ENCODE peak calls at places on chromosomes 6 and 20, in eight cellular contexts. One of them, this sample, is unnamed.

GRCh38 chr6:86477510-86478166 is 459.7 kb upstream of the HTR1E start:
- DNase-seq in ACHN: no peak
- DNase-seq in HS-5: no peak
- DNase-seq in stimulated activated CD8-positive, alpha-beta memory T cell treated with anti-CD3 and anti-CD28 coated beads, Interleukin-4, amount 100 ng/mL, for 48 hours: no peak
- DNase-seq in activated T-helper 1 cell treated with anti-CD3 and anti-CD28 coated beads, Interleukin-2, amount 50 U/mL, for 16 hours: no peak
- DNase-seq in effector CD4-positive, alpha-beta T cell: no peak
- DNase-seq in mesenteric fat pad: no peak
- DNase-seq in AG04450: no peak
- DNase-seq in this sample: no peak

GRCh38 chr6:159935633-159936032 is 33.2 kb upstream of the IGF2R start:
- DNase-seq in ACHN: no peak
- DNase-seq in HS-5: no peak
- DNase-seq in stimulated activated CD8-positive, alpha-beta memory T cell treated with anti-CD3 and anti-CD28 coated beads, Interleukin-4, amount 100 ng/mL, for 48 hours: no peak
- DNase-seq in activated T-helper 1 cell treated with anti-CD3 and anti-CD28 coated beads, Interleukin-2, amount 50 U/mL, for 16 hours: no peak
- DNase-seq in effector CD4-positive, alpha-beta T cell: no peak
- DNase-seq in mesenteric fat pad: no peak
- DNase-seq in AG04450: no peak
- DNase-seq in this sample: peak; percentile 77

GRCh38 chr6:152380351-152380767 is 256.8 kb downstream of the SYNE1 start:
- DNase-seq in ACHN: peak; percentile 65
- DNase-seq in HS-5: peak; percentile 43
- DNase-seq in stimulated activated CD8-positive, alpha-beta memory T cell treated with anti-CD3 and anti-CD28 coated beads, Interleukin-4, amount 100 ng/mL, for 48 hours: no peak
- DNase-seq in activated T-helper 1 cell treated with anti-CD3 and anti-CD28 coated beads, Interleukin-2, amount 50 U/mL, for 16 hours: no peak
- DNase-seq in effector CD4-positive, alpha-beta T cell: no peak
- DNase-seq in mesenteric fat pad: no peak
- DNase-seq in AG04450: peak; percentile 18
- DNase-seq in this sample: peak; percentile 97

GRCh38 chr20:7714549-7714948 is 225.7 kb downstream of the HAO1 start:
- DNase-seq in ACHN: peak; percentile 59
- DNase-seq in HS-5: no peak
- DNase-seq in stimulated activated CD8-positive, alpha-beta memory T cell treated with anti-CD3 and anti-CD28 coated beads, Interleukin-4, amount 100 ng/mL, for 48 hours: no peak
- DNase-seq in activated T-helper 1 cell treated with anti-CD3 and anti-CD28 coated beads, Interleukin-2, amount 50 U/mL, for 16 hours: no peak
- DNase-seq in effector CD4-positive, alpha-beta T cell: no peak
- DNase-seq in mesenteric fat pad: no peak
- DNase-seq in AG04450: no peak
- DNase-seq in this sample: no peak

GRCh38 chr20:62889411-62889810 is 27.8 kb upstream of the TCFL5 start:
- DNase-seq in ACHN: no peak
- DNase-seq in HS-5: no peak
- DNase-seq in stimulated activated CD8-positive, alpha-beta memory T cell treated with anti-CD3 and anti-CD28 coated beads, Interleukin-4, amount 100 ng/mL, for 48 hours: no peak
- DNase-seq in activated T-helper 1 cell treated with anti-CD3 and anti-CD28 coated beads, Interleukin-2, amount 50 U/mL, for 16 hours: no peak
- DNase-seq in effector CD4-positive, alpha-beta T cell: no peak
- DNase-seq in mesenteric fat pad: no peak
- DNase-seq in AG04450: no peak
- DNase-seq in this sample: no peak

GRCh38 chr20:2822073-2822472 is 5.9 kb downstream of the TMEM239 start:
- DNase-seq in ACHN: no peak
- DNase-seq in HS-5: no peak
- DNase-seq in stimulated activated CD8-positive, alpha-beta memory T cell treated with anti-CD3 and anti-CD28 coated beads, Interleukin-4, amount 100 ng/mL, for 48 hours: no peak
- DNase-seq in activated T-helper 1 cell treated with anti-CD3 and anti-CD28 coated beads, Interleukin-2, amount 50 U/mL, for 16 hours: no peak
- DNase-seq in effector CD4-positive, alpha-beta T cell: no peak
- DNase-seq in mesenteric fat pad: no peak
- DNase-seq in AG04450: no peak
- DNase-seq in this sample: peak; percentile 44

GRCh38 chr20:57596998-57597939 is 23.0 kb downstream of the ZBP1 start:
- DNase-seq in ACHN: peak; percentile 44
- DNase-seq in HS-5: no peak
- DNase-seq in stimulated activated CD8-positive, alpha-beta memory T cell treated with anti-CD3 and anti-CD28 coated beads, Interleukin-4, amount 100 ng/mL, for 48 hours: peak; percentile 83
- DNase-seq in activated T-helper 1 cell treated with anti-CD3 and anti-CD28 coated beads, Interleukin-2, amount 50 U/mL, for 16 hours: peak; percentile 63
- DNase-seq in effector CD4-positive, alpha-beta T cell: peak; percentile 67
- DNase-seq in mesenteric fat pad: peak; percentile 92
- DNase-seq in AG04450: no peak
- DNase-seq in this sample: no peak

GRCh38 chr6:110039996-110040383 is 61.9 kb downstream of the GPR6 start:
- DNase-seq in ACHN: peak; percentile 50
- DNase-seq in HS-5: no peak
- DNase-seq in stimulated activated CD8-positive, alpha-beta memory T cell treated with anti-CD3 and anti-CD28 coated beads, Interleukin-4, amount 100 ng/mL, for 48 hours: peak; percentile 52
- DNase-seq in activated T-helper 1 cell treated with anti-CD3 and anti-CD28 coated beads, Interleukin-2, amount 50 U/mL, for 16 hours: no peak
- DNase-seq in effector CD4-positive, alpha-beta T cell: peak; percentile 12
- DNase-seq in mesenteric fat pad: no peak
- DNase-seq in AG04450: no peak
- DNase-seq in this sample: peak; percentile 14

GRCh38 chr6:167560673-167561569 is 236.0 kb downstream of the TTLL2 start:
- DNase-seq in ACHN: no peak
- DNase-seq in HS-5: no peak
- DNase-seq in stimulated activated CD8-positive, alpha-beta memory T cell treated with anti-CD3 and anti-CD28 coated beads, Interleukin-4, amount 100 ng/mL, for 48 hours: no peak
- DNase-seq in activated T-helper 1 cell treated with anti-CD3 and anti-CD28 coated beads, Interleukin-2, amount 50 U/mL, for 16 hours: no peak
- DNase-seq in effector CD4-positive, alpha-beta T cell: no peak
- DNase-seq in mesenteric fat pad: no peak
- DNase-seq in AG04450: no peak
- DNase-seq in this sample: no peak

GRCh38 chr20:46402236-46402886 is 4.1 kb downstream of the ELMO2 start:
- DNase-seq in ACHN: no peak
- DNase-seq in HS-5: no peak
- DNase-seq in stimulated activated CD8-positive, alpha-beta memory T cell treated with anti-CD3 and anti-CD28 coated beads, Interleukin-4, amount 100 ng/mL, for 48 hours: no peak
- DNase-seq in activated T-helper 1 cell treated with anti-CD3 and anti-CD28 coated beads, Interleukin-2, amount 50 U/mL, for 16 hours: no peak
- DNase-seq in effector CD4-positive, alpha-beta T cell: no peak
- DNase-seq in mesenteric fat pad: no peak
- DNase-seq in AG04450: no peak
- DNase-seq in this sample: peak; percentile 61

GRCh38 chr6:141398954-141399353 is 733.8 kb upstream of the GJE1 start:
- DNase-seq in ACHN: no peak
- DNase-seq in HS-5: no peak
- DNase-seq in stimulated activated CD8-positive, alpha-beta memory T cell treated with anti-CD3 and anti-CD28 coated beads, Interleukin-4, amount 100 ng/mL, for 48 hours: no peak
- DNase-seq in activated T-helper 1 cell treated with anti-CD3 and anti-CD28 coated beads, Interleukin-2, amount 50 U/mL, for 16 hours: no peak
- DNase-seq in effector CD4-positive, alpha-beta T cell: no peak
- DNase-seq in mesenteric fat pad: no peak
- DNase-seq in AG04450: no peak
- DNase-seq in this sample: no peak

GRCh38 chr6:156627524-156627923 is 149.7 kb upstream of the ARID1B start:
- DNase-seq in ACHN: no peak
- DNase-seq in HS-5: no peak
- DNase-seq in stimulated activated CD8-positive, alpha-beta memory T cell treated with anti-CD3 and anti-CD28 coated beads, Interleukin-4, amount 100 ng/mL, for 48 hours: no peak
- DNase-seq in activated T-helper 1 cell treated with anti-CD3 and anti-CD28 coated beads, Interleukin-2, amount 50 U/mL, for 16 hours: no peak
- DNase-seq in effector CD4-positive, alpha-beta T cell: no peak
- DNase-seq in mesenteric fat pad: no peak
- DNase-seq in AG04450: no peak
- DNase-seq in this sample: no peak

GRCh38 chr6:167127785-167128531 is 5.1 kb downstream of the CCR6 start:
- DNase-seq in ACHN: peak; percentile 73
- DNase-seq in HS-5: no peak
- DNase-seq in stimulated activated CD8-positive, alpha-beta memory T cell treated with anti-CD3 and anti-CD28 coated beads, Interleukin-4, amount 100 ng/mL, for 48 hours: no peak
- DNase-seq in activated T-helper 1 cell treated with anti-CD3 and anti-CD28 coated beads, Interleukin-2, amount 50 U/mL, for 16 hours: no peak
- DNase-seq in effector CD4-positive, alpha-beta T cell: no peak
- DNase-seq in mesenteric fat pad: no peak
- DNase-seq in AG04450: no peak
- DNase-seq in this sample: no peak

GRCh38 chr6:42693725-42694323 is 28.6 kb downstream of the PRPH2 start:
- DNase-seq in ACHN: no peak
- DNase-seq in HS-5: no peak
- DNase-seq in stimulated activated CD8-positive, alpha-beta memory T cell treated with anti-CD3 and anti-CD28 coated beads, Interleukin-4, amount 100 ng/mL, for 48 hours: no peak
- DNase-seq in activated T-helper 1 cell treated with anti-CD3 and anti-CD28 coated beads, Interleukin-2, amount 50 U/mL, for 16 hours: no peak
- DNase-seq in effector CD4-positive, alpha-beta T cell: no peak
- DNase-seq in mesenteric fat pad: no peak
- DNase-seq in AG04450: no peak
- DNase-seq in this sample: no peak

GRCh38 chr6:32945106-32945761 is 4.4 kb upstream of the HLA-DMB start:
- DNase-seq in ACHN: no peak
- DNase-seq in HS-5: no peak
- DNase-seq in stimulated activated CD8-positive, alpha-beta memory T cell treated with anti-CD3 and anti-CD28 coated beads, Interleukin-4, amount 100 ng/mL, for 48 hours: peak; percentile 62
- DNase-seq in activated T-helper 1 cell treated with anti-CD3 and anti-CD28 coated beads, Interleukin-2, amount 50 U/mL, for 16 hours: no peak
- DNase-seq in effector CD4-positive, alpha-beta T cell: no peak
- DNase-seq in mesenteric fat pad: no peak
- DNase-seq in AG04450: no peak
- DNase-seq in this sample: peak; percentile 35

GRCh38 chr6:15892369-15892768 is 229.5 kb upstream of the DTNBP1 start:
- DNase-seq in ACHN: no peak
- DNase-seq in HS-5: no peak
- DNase-seq in stimulated activated CD8-positive, alpha-beta memory T cell treated with anti-CD3 and anti-CD28 coated beads, Interleukin-4, amount 100 ng/mL, for 48 hours: no peak
- DNase-seq in activated T-helper 1 cell treated with anti-CD3 and anti-CD28 coated beads, Interleukin-2, amount 50 U/mL, for 16 hours: no peak
- DNase-seq in effector CD4-positive, alpha-beta T cell: no peak
- DNase-seq in mesenteric fat pad: no peak
- DNase-seq in AG04450: no peak
- DNase-seq in this sample: no peak

This sample was measured in astrocyte.